ENCODE peak calls at places on chromosomes 5 and 9, in nine cellular contexts. A is nucleus accumbens; G is MM.1S; Q is NCI-H345; U is lung; I is stimulated activated CD8-positive, alpha-beta memory T cell treated with anti-CD3 and anti-CD28 coated beads, Interleukin-12 subunit alpha, Interleukin-12 subunit beta, amount 100 ng/mL, for 1 hour; R is aorta; H is kidney tubule cell; Y is iris pigment epithelial cell. S is an unnamed sample.

GRCh38 chr9:75239176-75239575 is 150.9 kb downstream of the OSTF1 start:
- DNase-seq in A (no peak), G (no peak), Q (peak), U (peak), I (no peak), R (no peak), H (peak), Y (peak), S (no peak)

GRCh38 chr9:87596862-87597261 is 99.2 kb downstream of the DAPK1 start:
- DNase-seq in A (no peak), G (no peak), Q (no peak), U (peak), I (no peak), R (no peak), H (peak), Y (peak), S (no peak)

GRCh38 chr5:113005454-113005853 is 28.9 kb downstream of the DCP2 start:
- DNase-seq in A (no peak), G (no peak), Q (no peak), U (no peak), I (no peak), R (no peak), H (peak), Y (peak), S (no peak)

GRCh38 chr5:149442563-149443182 is 63.6 kb upstream of the IL17B start:
- DNase-seq in A (no peak), G (peak), Q (peak), U (peak), I (peak), R (peak), H (peak), Y (peak), S (peak)

GRCh38 chr9:78030553-78031270 is 899 bp downstream of the GNAQ start:
- DNase-seq in A (no peak), G (peak), Q (peak), U (peak), I (peak), R (peak), H (peak), Y (peak), S (peak)

GRCh38 chr9:18466101-18466500 is 7.9 kb upstream of the ADAMTSL1 start:
- DNase-seq in A (no peak), G (no peak), Q (no peak), U (no peak), I (no peak), R (no peak), H (no peak), Y (no peak), S (no peak)

GRCh38 chr5:132049559-132049958 is 10.9 kb upstream of the IL3 start:
- DNase-seq in A (no peak), G (no peak), Q (no peak), U (no peak), I (no peak), R (no peak), H (no peak), Y (no peak), S (no peak)

GRCh38 chr5:125597338-125597737 is 825.9 kb upstream of the GRAMD2B start:
- DNase-seq in A (no peak), G (no peak), Q (no peak), U (no peak), I (no peak), R (no peak), H (no peak), Y (peak), S (no peak)

GRCh38 chr9:93064392-93065124 is 6.1 kb downstream of the SUSD3 start:
- DNase-seq in A (no peak), G (peak), Q (no peak), U (peak), I (peak), R (no peak), H (peak), Y (peak), S (no peak)

GRCh38 chr9:107542814-107543213 is 53.2 kb upstream of the KLF4 start:
- DNase-seq in A (no peak), G (no peak), Q (no peak), U (no peak), I (no peak), R (no peak), H (no peak), Y (no peak), S (no peak)

GRCh38 chr9:12916037-12916436 is 141.2 kb downstream of the LURAP1L start:
- DNase-seq in A (no peak), G (no peak), Q (no peak), U (no peak), I (no peak), R (no peak), H (peak), Y (peak), S (no peak)

GRCh38 chr9:74645007-74645639 is 148.0 kb downstream of the RORB start:
- DNase-seq in A (no peak), G (peak), Q (peak), U (no peak), I (no peak), R (no peak), H (no peak), Y (peak), S (no peak)

GRCh38 chr5:61160497-61160896 is 1.8 kb downstream of the SMIM15 start:
- DNase-seq in A (no peak), G (no peak), Q (no peak), U (no peak), I (no peak), R (no peak), H (no peak), Y (no peak), S (no peak)

GRCh38 chr9:78298046-78298511 is 1.2 kb downstream of the PSAT1 start:
- DNase-seq in A (no peak), G (no peak), Q (peak), U (no peak), I (no peak), R (no peak), H (peak), Y (no peak), S (peak)

GRCh38 chr5:54867310-54867944 is 118.0 kb downstream of the ESM1 start:
- DNase-seq in A (no peak), G (peak), Q (peak), U (no peak), I (no peak), R (no peak), H (peak), Y (peak), S (peak)

GRCh38 chr9:137460363-137461315 is 1.5 kb upstream of the NSMF start:
- DNase-seq in A (no peak), G (no peak), Q (no peak), U (no peak), I (no peak), R (peak), H (no peak), Y (no peak), S (no peak)

GRCh38 chr5:177557041-177557647 is 2.8 kb upstream of the FAM193B start:
- DNase-seq in A (no peak), G (no peak), Q (no peak), U (no peak), I (no peak), R (no peak), H (no peak), Y (no peak), S (no peak)

GRCh38 chr9:86722706-86723075 is 224.6 kb downstream of the GAS1 start:
- DNase-seq in A (no peak), G (no peak), Q (no peak), U (no peak), I (no peak), R (no peak), H (no peak), Y (no peak), S (no peak)

GRCh38 chr9:38227061-38227540 is 158.1 kb upstream of the SHB start:
- DNase-seq in A (no peak), G (peak), Q (peak), U (peak), I (peak), R (no peak), H (peak), Y (peak), S (peak)

GRCh38 chr5:81216152-81216551 is 17.0 kb upstream of the CKMT2 start:
- DNase-seq in A (no peak), G (no peak), Q (no peak), U (no peak), I (no peak), R (no peak), H (no peak), Y (no peak), S (no peak)

GRCh38 chr5:10192309-10192708 is 57.4 kb downstream of the ATPSCKMT start:
- DNase-seq in A (no peak), G (no peak), Q (no peak), U (no peak), I (no peak), R (no peak), H (peak), Y (peak), S (no peak)

GRCh38 chr9:92846662-92847145 is 31.1 kb downstream of the ZNF484 start:
- DNase-seq in A (no peak), G (no peak), Q (no peak), U (no peak), I (no peak), R (no peak), H (no peak), Y (no peak), S (no peak)

GRCh38 chr9:95937131-95937530 is 61.6 kb downstream of the ERCC6L2 start:
- DNase-seq in A (no peak), G (no peak), Q (no peak), U (no peak), I (no peak), R (no peak), H (no peak), Y (no peak), S (no peak)

GRCh38 chr5:24067208-24067607 is 559.8 kb downstream of the PRDM9 start:
- DNase-seq in A (no peak), G (peak), Q (no peak), U (no peak), I (no peak), R (no peak), H (no peak), Y (no peak), S (no peak)

GRCh38 chr9:105963700-105964099 is 269.4 kb downstream of the TMEM38B start:
- DNase-seq in A (no peak), G (no peak), Q (no peak), U (no peak), I (no peak), R (no peak), H (peak), Y (no peak), S (no peak)

GRCh38 chr9:124774131-124774978 is 2.6 kb upstream of the OLFML2A start:
- DNase-seq in A (no peak), G (peak), Q (peak), U (peak), I (peak), R (peak), H (peak), Y (peak), S (peak)

GRCh38 chr9:75855509-75855908 is 35.0 kb upstream of the PCSK5 start:
- DNase-seq in A (no peak), G (peak), Q (peak), U (no peak), I (no peak), R (no peak), H (peak), Y (peak), S (no peak)

GRCh38 chr9:112861638-112862555 is 28.8 kb downstream of the SLC46A2 start:
- DNase-seq in A (no peak), G (no peak), Q (no peak), U (peak), I (no peak), R (no peak), H (no peak), Y (peak), S (no peak)

S was measured in NCI-H146.